ENCODE peak calls at places on chromosomes 4 and X, in seven cellular contexts. S is SK-N-SH, E is K562, G is HCT116, L is H1, Z is HepG2, C is GM12878. X is an unnamed sample.

GRCh38 chrX:39398215-39398972 is 597.1 kb downstream of the MID1IP1 start:
- DNase-seq in S (no peak), E (no peak), G (no peak), L (no peak), Z (no peak), C (no peak), X (no peak)

GRCh38 chr4:112386051-112386450 is 88.9 kb downstream of the ALPK1 start:
- DNase-seq in S (no peak), E (no peak), G (no peak), L (no peak), Z (no peak), C (no peak), X (no peak)

GRCh38 chrX:154373340-154374306 is 811 bp downstream of the FLNA start:
- DNase-seq in S (no peak), E (peak; percentile 43), G (peak; percentile 78), L (peak; percentile 72), Z (peak; percentile 59), C (peak; percentile 5), X (peak; percentile 58)

GRCh38 chr4:26302390-26302897 is 18.4 kb upstream of the RBPJ start:
- DNase-seq in S (no peak), E (no peak), G (no peak), L (no peak), Z (no peak), C (no peak), X (no peak)

GRCh38 chr4:150323551-150324325 is 245.5 kb downstream of the DCLK2 start:
- DNase-seq in S (no peak), E (no peak), G (no peak), L (no peak), Z (no peak), C (no peak), X (no peak)

GRCh38 chr4:185933078-185933581 is 121.1 kb upstream of the SORBS2 start:
- DNase-seq in S (no peak), E (no peak), G (no peak), L (no peak), Z (no peak), C (no peak), X (no peak)

GRCh38 chr4:106369456-106370060 is 980 bp upstream of the GIMD1 start:
- DNase-seq in S (peak; percentile 14), E (peak; percentile 61), G (peak; percentile 79), L (no peak), Z (peak; percentile 42), C (peak; percentile 20), X (peak; percentile 6)

GRCh38 chr4:128298129-128298758 is 10.6 kb upstream of the PGRMC2 start:
- DNase-seq in S (no peak), E (no peak), G (no peak), L (no peak), Z (no peak), C (no peak), X (no peak)

GRCh38 chr4:57550143-57550542 is 440.0 kb upstream of the IGFBP7 start:
- DNase-seq in S (no peak), E (no peak), G (no peak), L (no peak), Z (no peak), C (no peak), X (peak; percentile 9)

GRCh38 chr4:158065176-158065575 is 107.6 kb downstream of the GASK1B start:
- DNase-seq in S (no peak), E (no peak), G (no peak), L (no peak), Z (peak; percentile 4), C (no peak), X (no peak)

GRCh38 chr4:52172166-52172565 is 121.1 kb downstream of the SPATA18 start:
- DNase-seq in S (no peak), E (no peak), G (no peak), L (no peak), Z (no peak), C (no peak), X (no peak)

GRCh38 chrX:21711126-21711847 is 46.6 kb downstream of the SMPX start:
- DNase-seq in S (no peak), E (no peak), G (no peak), L (no peak), Z (no peak), C (no peak), X (no peak)

GRCh38 chr4:26779224-26779623 is 81.4 kb upstream of the STIM2 start:
- DNase-seq in S (no peak), E (no peak), G (no peak), L (no peak), Z (no peak), C (no peak), X (no peak)

GRCh38 chrX:14356401-14356800 is 172.9 kb upstream of the GLRA2 start:
- DNase-seq in S (no peak), E (no peak), G (no peak), L (no peak), Z (no peak), C (no peak), X (no peak)

GRCh38 chr4:123162859-123163258 is 233.7 kb upstream of the SPRY1 start:
- DNase-seq in S (no peak), E (no peak), G (no peak), L (no peak), Z (peak; percentile 61), C (no peak), X (no peak)

GRCh38 chrX:112769034-112769433 is 71.6 kb downstream of the AMOT start:
- DNase-seq in S (no peak), E (no peak), G (no peak), L (no peak), Z (no peak), C (no peak), X (no peak)

GRCh38 chr4:26746742-26747351 is 113.8 kb upstream of the STIM2 start:
- DNase-seq in S (no peak), E (no peak), G (no peak), L (no peak), Z (no peak), C (peak; percentile 55), X (no peak)

GRCh38 chrX:20527458-20528099 is 260.9 kb upstream of the RPS6KA3 start:
- DNase-seq in S (peak; percentile 26), E (peak; percentile 26), G (no peak), L (no peak), Z (peak; percentile 21), C (no peak), X (peak; percentile 4)

GRCh38 chr4:11487139-11487538 is 58.4 kb upstream of the HS3ST1 start:
- DNase-seq in S (no peak), E (no peak), G (no peak), L (no peak), Z (no peak), C (no peak), X (no peak)

GRCh38 chrX:107678957-107679740 is 50.8 kb downstream of the PRPS1 start:
- DNase-seq in S (no peak), E (peak; percentile 20), G (no peak), L (no peak), Z (no peak), C (no peak), X (no peak)

GRCh38 chr4:6891436-6892170 is 18.0 kb upstream of the TBC1D14 start:
- DNase-seq in S (no peak), E (no peak), G (no peak), L (no peak), Z (no peak), C (no peak), X (no peak)
- TF ChIP-seq JUND in S (no peak), E (no peak), G (no peak), L (no peak), Z (no peak), C (no peak), X (no peak)

GRCh38 chrX:45261005-45261404 is 60.3 kb upstream of the DIPK2B start:
- DNase-seq in S (no peak), E (no peak), G (no peak), L (no peak), Z (no peak), C (no peak), X (no peak)

GRCh38 chrX:45264865-45265264 is 64.2 kb upstream of the DIPK2B start:
- DNase-seq in S (peak; percentile 6), E (no peak), G (no peak), L (no peak), Z (no peak), C (no peak), X (no peak)

GRCh38 chrX:45258741-45259402 is 58.2 kb upstream of the DIPK2B start:
- DNase-seq in S (no peak), E (no peak), G (no peak), L (no peak), Z (no peak), C (no peak), X (no peak)
- TF ChIP-seq JUND in S (no peak), E (no peak), G (no peak), L (no peak), Z (no peak), C (no peak), X (no peak)

GRCh38 chrX:44903107-44903506 is 30.1 kb downstream of the KDM6A start:
- DNase-seq in S (no peak), E (peak; percentile 34), G (peak; percentile 33), L (no peak), Z (peak; percentile 50), C (no peak), X (no peak)

GRCh38 chrX:44897539-44897938 is 24.6 kb downstream of the KDM6A start:
- DNase-seq in S (no peak), E (no peak), G (no peak), L (no peak), Z (no peak), C (no peak), X (no peak)

GRCh38 chrX:44903842-44904530 is 31.0 kb downstream of the KDM6A start:
- DNase-seq in S (no peak), E (no peak), G (no peak), L (no peak), Z (no peak), C (no peak), X (no peak)

GRCh38 chrX:44896566-44897186 is 23.7 kb downstream of the KDM6A start:
- DNase-seq in S (no peak), E (no peak), G (no peak), L (no peak), Z (no peak), C (no peak), X (no peak)

DNA sequence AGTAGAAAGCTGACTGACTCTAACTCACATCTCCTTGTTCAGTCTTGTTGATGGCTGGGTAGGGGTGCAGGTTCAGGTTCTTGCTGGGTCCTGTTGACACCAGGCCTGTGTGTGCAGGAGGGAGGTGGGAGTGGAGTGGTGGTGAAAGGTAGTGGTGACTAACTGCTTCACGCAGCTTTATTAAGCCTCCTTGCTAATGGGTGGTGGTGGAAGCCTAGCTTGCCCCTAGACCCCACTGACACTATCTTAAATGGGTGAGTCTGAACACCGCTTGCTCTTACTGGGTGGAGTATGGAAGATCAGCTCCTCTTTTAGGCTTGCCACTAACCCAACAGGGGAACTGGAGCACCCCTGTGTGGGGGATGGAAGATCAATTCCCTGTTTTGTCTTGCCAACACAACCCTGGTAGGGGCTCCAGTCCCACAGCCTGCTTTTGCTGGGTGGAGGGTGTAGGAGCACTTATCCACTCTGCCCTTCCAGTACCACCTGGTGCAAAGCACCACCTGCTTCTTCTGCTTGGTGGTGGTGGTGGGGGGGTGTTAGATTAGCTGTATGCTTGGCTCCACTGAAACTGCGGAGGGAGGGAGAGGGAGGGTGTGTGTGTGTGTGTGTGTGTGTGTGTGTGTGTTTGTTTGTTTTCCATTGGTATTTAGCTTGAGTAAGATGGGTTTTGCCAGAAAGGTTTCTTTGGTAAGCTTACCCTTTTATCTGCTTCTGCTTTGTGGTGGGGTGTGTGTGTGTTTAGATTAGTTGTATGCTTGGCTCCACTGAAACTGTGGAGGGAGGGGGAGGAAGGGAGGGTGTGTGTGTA is 25.6 kb downstream of the KDM6A start:
- DNase-seq in S (no peak), E (no peak), G (no peak), L (peak; percentile 45), Z (peak; percentile 20), C (no peak), X (no peak)
- TF ChIP-seq JUND in S (no peak), E (no peak), G (no peak), L (no peak), Z (no peak), C (no peak), X (no peak)

GRCh38 chr4:163233321-163233720 is 66.6 kb upstream of the NAF1 start:
- DNase-seq in S (no peak), E (no peak), G (no peak), L (no peak), Z (no peak), C (no peak), X (no peak)
- TF ChIP-seq JUND in S (no peak), E (no peak), G (no peak), L (no peak), Z (no peak), C (no peak), X (no peak)